ENCODE peak calls at places on chromosomes 2 and 18, in seven cellular contexts. X, Z, T, F, U, B and Y are unnamed samples.

GRCh38 chr2:133553251-133553650 is 15.0 kb downstream of the NCKAP5 start:
- DNase-seq in X (no peak), Z (no peak), T (no peak), F (no peak), U (no peak), B (no peak), Y (no peak)

GRCh38 chr2:199940373-199940772 is 14.9 kb downstream of the TYW5 start:
- DNase-seq in X (peak), Z (no peak), T (peak), F (peak), U (no peak), B (no peak), Y (no peak)

GRCh38 chr2:26900831-26901321 is 52.9 kb downstream of the DPYSL5 start:
- DNase-seq in X (no peak), Z (no peak), T (no peak), F (no peak), U (no peak), B (no peak), Y (no peak)

GRCh38 chr2:190746971-190747761 is 98.3 kb downstream of the NAB1 start:
- DNase-seq in X (no peak), Z (peak), T (no peak), F (no peak), U (no peak), B (no peak), Y (no peak)

GRCh38 chr2:3478846-3479385 is 40.4 kb downstream of the ADI1 start:
- DNase-seq in X (no peak), Z (no peak), T (no peak), F (no peak), U (no peak), B (no peak), Y (no peak)

GRCh38 chr2:43943809-43944452 is 51.9 kb downstream of the LRPPRC start:
- DNase-seq in X (no peak), Z (no peak), T (no peak), F (no peak), U (no peak), B (no peak), Y (no peak)

GRCh38 chr2:172578860-172579512 is 23.1 kb downstream of the PDK1 start:
- DNase-seq in X (no peak), Z (no peak), T (no peak), F (no peak), U (no peak), B (no peak), Y (no peak)

GRCh38 chr2:71791051-71791450 is 337.7 kb downstream of the DYSF start:
- DNase-seq in X (no peak), Z (no peak), T (no peak), F (no peak), U (no peak), B (no peak), Y (no peak)

GRCh38 chr2:224208034-224208433 is 168.9 kb upstream of the SERPINE2 start:
- DNase-seq in X (no peak), Z (no peak), T (no peak), F (no peak), U (no peak), B (no peak), Y (no peak)

GRCh38 chr18:62398291-62398690 is 73.2 kb downstream of the TNFRSF11A start:
- DNase-seq in X (no peak), Z (no peak), T (no peak), F (no peak), U (no peak), B (no peak), Y (no peak)

GRCh38 chr18:62400916-62401315 is 75.8 kb downstream of the TNFRSF11A start:
- DNase-seq in X (no peak), Z (no peak), T (no peak), F (no peak), U (no peak), B (no peak), Y (no peak)

GRCh38 chr18:62399306-62399705 is 74.2 kb downstream of the TNFRSF11A start:
- DNase-seq in X (no peak), Z (no peak), T (no peak), F (no peak), U (no peak), B (no peak), Y (no peak)

GRCh38 chr18:62402342-62402948 is 77.3 kb downstream of the TNFRSF11A start:
- DNase-seq in X (no peak), Z (no peak), T (no peak), F (no peak), U (no peak), B (no peak), Y (no peak)

DNA sequence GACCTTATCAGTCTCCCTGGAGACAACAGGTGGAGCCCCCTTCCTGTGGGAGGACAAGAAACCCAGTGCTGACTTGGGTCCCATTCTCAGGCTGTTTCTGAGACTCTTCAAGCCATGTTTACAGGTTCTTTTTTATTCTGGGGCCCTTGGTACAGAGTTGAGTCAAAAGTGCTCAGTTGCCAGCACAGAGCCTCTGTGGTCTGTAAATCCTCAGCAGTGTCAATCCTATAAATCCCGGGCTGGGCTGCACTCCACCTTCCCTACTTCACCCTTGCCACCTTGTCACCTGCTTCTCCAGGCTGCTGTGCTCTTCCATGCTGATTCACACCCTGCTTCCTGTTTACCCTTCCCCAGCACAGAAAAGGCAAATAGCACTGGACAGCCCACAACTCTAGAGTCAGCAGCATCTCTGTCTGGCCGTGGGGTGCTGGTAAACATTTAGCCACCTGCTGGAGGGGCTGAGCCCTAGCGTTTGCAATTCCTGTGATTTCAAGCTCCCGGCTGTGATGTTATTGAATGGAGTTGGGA is 74.7 kb downstream of the TNFRSF11A start:
- DNase-seq in X (no peak), Z (no peak), T (peak), F (no peak), U (no peak), B (no peak), Y (no peak)
- TF ChIP-seq CTCF in X (no peak), Z (peak), T (peak), F (no peak), U (no peak), B (peak), Y (no peak)

GRCh38 chr2:33084433-33084832 is 137.7 kb downstream of the LTBP1 start:
- DNase-seq in X (peak), Z (no peak), T (no peak), F (no peak), U (no peak), B (no peak), Y (no peak)

GRCh38 chr2:33085646-33086045 is 138.9 kb downstream of the LTBP1 start:
- DNase-seq in X (no peak), Z (no peak), T (no peak), F (no peak), U (no peak), B (no peak), Y (no peak)

GRCh38 chr2:33083671-33084387 is 137.1 kb downstream of the LTBP1 start:
- DNase-seq in X (peak), Z (no peak), T (no peak), F (peak), U (no peak), B (no peak), Y (no peak)

GRCh38 chr2:33090553-33091134 is 143.9 kb downstream of the LTBP1 start:
- DNase-seq in X (no peak), Z (no peak), T (no peak), F (no peak), U (no peak), B (no peak), Y (no peak)

GRCh38 chr2:33086400-33087015 is 139.8 kb downstream of the LTBP1 start:
- DNase-seq in X (peak), Z (peak), T (no peak), F (peak), U (peak), B (no peak), Y (no peak)
- TF ChIP-seq CTCF in X (peak), Z (peak), T (no peak), F (no peak), U (peak), B (no peak), Y (no peak)

GRCh38 chr2:5070257-5070656 is 621.9 kb upstream of the SOX11 start:
- DNase-seq in X (no peak), Z (peak), T (no peak), F (peak), U (no peak), B (no peak), Y (no peak)

GRCh38 chr2:5060956-5061355 is 631.2 kb upstream of the SOX11 start:
- DNase-seq in X (no peak), Z (no peak), T (no peak), F (no peak), U (no peak), B (no peak), Y (no peak)

GRCh38 chr2:5067816-5068215 is 624.4 kb upstream of the SOX11 start:
- DNase-seq in X (no peak), Z (no peak), T (no peak), F (no peak), U (no peak), B (no peak), Y (no peak)

DNA sequence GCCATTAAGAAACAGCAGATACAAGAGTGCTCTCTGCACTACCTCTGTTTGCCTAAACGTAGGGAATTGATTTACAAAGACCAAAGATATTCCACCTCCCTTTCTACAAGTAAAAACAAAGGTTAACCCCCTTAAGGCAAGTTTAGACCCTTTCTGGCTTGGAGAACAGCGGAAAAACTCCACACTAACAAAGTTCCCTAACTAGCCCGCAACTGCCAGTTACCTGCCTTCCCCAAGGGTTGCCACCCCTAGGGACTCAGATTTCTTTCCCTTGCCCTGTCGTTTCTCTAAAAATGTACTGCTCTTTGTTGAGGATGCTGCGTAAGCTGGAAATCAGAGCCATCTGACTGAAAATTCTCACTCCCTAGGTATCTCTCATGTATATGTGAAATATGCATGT is 627.5 kb upstream of the SOX11 start:
- DNase-seq in X (no peak), Z (no peak), T (no peak), F (no peak), U (no peak), B (no peak), Y (no peak)
- TF ChIP-seq CTCF in X (no peak), Z (no peak), T (no peak), F (no peak), U (no peak), B (no peak), Y (no peak)

DNA sequence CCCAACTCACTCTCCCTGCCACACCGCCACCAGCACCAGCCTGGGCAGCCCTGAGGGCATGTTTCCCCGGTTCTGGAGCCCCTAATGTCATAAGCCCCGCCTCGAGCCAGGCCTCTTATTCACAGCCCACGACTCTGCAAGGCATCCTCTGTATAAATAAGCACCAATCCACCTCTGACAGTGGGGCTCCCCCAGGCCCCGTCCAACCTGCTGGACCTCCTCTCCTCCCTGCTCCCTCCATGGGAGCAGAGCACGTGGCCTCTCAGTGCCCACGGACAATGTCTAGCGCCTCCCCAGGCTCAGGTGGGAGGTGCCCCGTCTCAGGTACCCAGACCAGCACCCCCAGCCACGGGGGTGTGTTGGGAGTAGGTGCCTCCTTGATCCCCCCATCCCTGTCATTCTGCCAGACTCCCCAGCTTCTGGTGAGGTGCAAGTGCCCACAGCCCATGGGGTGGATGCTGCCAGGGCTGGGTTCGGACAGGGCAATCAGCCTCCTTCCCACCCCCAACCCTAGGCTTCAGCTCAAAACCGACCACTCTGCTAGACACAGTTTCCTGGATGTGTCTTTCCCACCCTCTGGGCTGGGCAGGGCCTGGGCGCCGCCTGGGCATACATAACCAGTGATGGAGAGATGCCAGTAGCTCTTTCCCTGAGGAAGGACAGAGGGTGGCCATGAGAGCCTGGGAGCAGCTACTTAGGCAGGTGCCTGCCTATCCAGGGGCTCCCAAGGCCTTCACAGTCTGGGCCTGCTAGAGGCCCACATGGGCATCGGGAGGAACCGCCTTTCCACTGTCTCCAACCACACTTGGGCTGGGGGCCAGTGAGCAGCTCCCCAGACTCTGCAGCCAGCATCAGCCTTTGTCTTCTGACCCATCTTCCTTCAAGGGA is 1.6 kb upstream of the ADRA2B start:
- DNase-seq in X (peak), Z (no peak), T (no peak), F (no peak), U (no peak), B (no peak), Y (peak)
- TF ChIP-seq CTCF in X (peak), Z (peak), T (peak), F (no peak), U (no peak), B (no peak), Y (no peak)

DNA sequence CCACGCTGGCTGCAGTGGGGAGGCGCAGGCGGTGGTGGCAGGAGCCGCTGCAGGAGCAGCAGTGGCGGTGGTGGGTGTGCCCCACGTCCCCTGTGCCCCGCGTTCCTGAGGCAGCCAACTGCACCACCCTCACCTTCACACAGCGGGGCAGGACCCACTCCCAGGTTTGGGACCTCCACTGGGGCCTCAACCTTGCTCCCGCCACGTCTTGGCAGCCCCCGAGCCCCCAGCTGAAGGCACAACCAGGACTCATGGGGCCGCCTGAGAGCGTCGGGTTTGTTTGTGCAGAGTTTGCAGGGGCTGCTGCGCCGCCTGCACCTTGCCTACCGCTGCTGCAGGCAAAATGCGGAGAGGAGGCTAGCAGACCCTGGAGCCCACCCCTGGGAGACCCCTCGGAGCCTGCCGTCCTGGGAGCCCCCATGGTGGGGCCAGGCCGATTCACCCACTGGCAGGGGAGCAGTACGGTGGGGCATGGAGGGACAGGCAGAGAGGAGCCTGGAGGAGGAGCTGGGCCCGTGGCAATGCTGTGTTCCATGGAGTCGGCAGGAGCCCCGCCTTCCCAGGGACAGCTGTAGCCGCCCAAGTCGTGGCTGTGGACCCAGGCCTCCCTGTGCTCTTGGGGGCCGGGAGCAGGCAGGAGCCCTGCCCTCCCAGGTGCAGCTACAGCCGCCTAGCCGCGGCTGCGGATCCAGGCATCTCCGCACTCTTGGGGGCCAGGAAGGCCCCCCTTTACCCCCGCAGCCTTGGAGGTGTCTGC is 14.7 kb upstream of the EML6 start:
- DNase-seq in X (peak), Z (no peak), T (no peak), F (no peak), U (peak), B (no peak), Y (no peak)
- TF ChIP-seq CTCF in X (peak), Z (peak), T (no peak), F (no peak), U (no peak), B (no peak), Y (no peak)

GRCh38 chr18:22324191-22325131 is 93.3 kb downstream of the CTAGE1 start:
- DNase-seq in X (no peak), Z (no peak), T (no peak), F (peak), U (no peak), B (no peak), Y (no peak)
- TF ChIP-seq CTCF in X (no peak), Z (peak), T (no peak), F (no peak), U (no peak), B (no peak), Y (peak)

GRCh38 chr2:83234291-83234690 is 1224.8 kb downstream of the SUCLG1 start:
- DNase-seq in X (no peak), Z (no peak), T (no peak), F (no peak), U (no peak), B (no peak), Y (no peak)

GRCh38 chr2:83238111-83238510 is 1221.0 kb downstream of the SUCLG1 start:
- DNase-seq in X (no peak), Z (no peak), T (no peak), F (no peak), U (no peak), B (no peak), Y (no peak)

GRCh38 chr2:83229443-83229842 is 1229.6 kb downstream of the SUCLG1 start:
- DNase-seq in X (no peak), Z (no peak), T (no peak), F (no peak), U (no peak), B (no peak), Y (no peak)

GRCh38 chr2:83233284-83233683 is 1225.8 kb downstream of the SUCLG1 start:
- DNase-seq in X (no peak), Z (no peak), T (no peak), F (no peak), U (no peak), B (no peak), Y (no peak)
- TF ChIP-seq CTCF in X (no peak), Z (peak), T (no peak), F (no peak), U (no peak), B (no peak), Y (no peak)

GRCh38 chr2:66017763-66018162 is 417.2 kb upstream of the MEIS1 start:
- DNase-seq in X (no peak), Z (no peak), T (no peak), F (no peak), U (no peak), B (no peak), Y (no peak)

GRCh38 chr2:66014450-66014849 is 420.5 kb upstream of the MEIS1 start:
- DNase-seq in X (no peak), Z (no peak), T (no peak), F (no peak), U (no peak), B (no peak), Y (no peak)

DNA sequence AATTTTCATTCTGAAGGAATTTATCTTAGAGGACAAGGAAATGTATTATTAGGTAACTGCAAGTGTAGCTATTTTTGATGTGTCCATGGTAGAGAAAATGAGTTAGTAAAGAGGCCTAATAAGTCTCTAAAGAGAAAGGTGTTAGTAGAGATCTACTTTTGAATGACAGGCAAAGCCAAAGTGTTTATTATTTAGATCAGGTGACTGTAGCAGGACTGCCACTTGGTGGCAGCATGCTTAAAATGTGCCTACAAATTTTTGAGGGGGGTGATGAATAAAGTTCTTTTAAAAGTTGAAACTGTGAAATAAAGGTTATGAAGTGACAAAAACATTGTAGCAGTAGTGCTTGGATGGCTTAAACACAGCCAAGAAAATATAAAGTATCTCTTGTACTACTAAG is 421.5 kb upstream of the MEIS1 start:
- DNase-seq in X (peak), Z (no peak), T (peak), F (no peak), U (no peak), B (no peak), Y (no peak)
- TF ChIP-seq CTCF in X (peak), Z (no peak), T (peak), F (no peak), U (peak), B (peak), Y (no peak)